ENCODE peak calls at places on chromosome 1, in eight cellular contexts. V is prostate gland, W is stomach, I is ovary, Z is suprapubic skin, T is upper lobe of left lung, J is testis, N is heart left ventricle. P is an unnamed sample.
A peak's percentile ranks its signal among the peaks of the same experiment; 100 is the strongest.

GRCh38 chr1:237789619-237790018 is 101.1 kb downstream of the ZP4 start:
- DNase-seq in V (no peak), W (no peak), I (no peak), Z (no peak), T (no peak), J (no peak), N (no peak), P (no peak)

GRCh38 chr1:85078903-85079302 is 30.6 kb upstream of the MCOLN3 start:
- DNase-seq in V (no peak), W (no peak), I (no peak), Z (no peak), T (no peak), J (no peak), N (no peak), P (no peak)

GRCh38 chr1:93817819-93818569 is 61.0 kb downstream of the DNTTIP2 start:
- DNase-seq in V (no peak), W (no peak), I (no peak), Z (no peak), T (peak; percentile 48), J (no peak), N (no peak), P (peak; percentile 83)

GRCh38 chr1:228009828-228010775 is 3.3 kb downstream of the WNT3A start:
- DNase-seq in V (no peak), W (peak; percentile 25), I (no peak), Z (peak; percentile 72), T (peak; percentile 20), J (no peak), N (no peak), P (peak; percentile 82)

GRCh38 chr1:119611701-119612113 is 36.4 kb downstream of the ZNF697 start:
- DNase-seq in V (peak; percentile 86), W (peak; percentile 94), I (peak; percentile 66), Z (peak; percentile 85), T (peak; percentile 83), J (peak; percentile 87), N (peak; percentile 47), P (peak; percentile 75)

GRCh38 chr1:17128361-17128760 is 9.1 kb upstream of the PADI2 start:
- DNase-seq in V (no peak), W (no peak), I (no peak), Z (no peak), T (no peak), J (no peak), N (no peak), P (no peak)

GRCh38 chr1:109996476-109996875 is 11.9 kb downstream of the AHCYL1 start:
- DNase-seq in V (no peak), W (no peak), I (no peak), Z (no peak), T (no peak), J (no peak), N (no peak), P (no peak)

GRCh38 chr1:156860639-156861423 is at the start of gene NTRK1:
- DNase-seq in V (no peak), W (peak; percentile 29), I (no peak), Z (no peak), T (no peak), J (peak; percentile 66), N (peak; percentile 56), P (no peak)

GRCh38 chr1:44390277-44390676 is 14.8 kb upstream of the RNF220 start:
- DNase-seq in V (no peak), W (no peak), I (no peak), Z (no peak), T (no peak), J (no peak), N (no peak), P (no peak)

GRCh38 chr1:106768501-106768900 is 288.0 kb upstream of the PRMT6 start:
- DNase-seq in V (no peak), W (no peak), I (no peak), Z (no peak), T (no peak), J (no peak), N (no peak), P (no peak)

GRCh38 chr1:25918615-25919014 is 12.4 kb upstream of the STMN1 start:
- DNase-seq in V (no peak), W (no peak), I (no peak), Z (no peak), T (no peak), J (no peak), N (no peak), P (no peak)

GRCh38 chr1:194698908-194699318 is 1512.5 kb upstream of the B3GALT2 start:
- DNase-seq in V (no peak), W (no peak), I (no peak), Z (no peak), T (no peak), J (no peak), N (no peak), P (no peak)

GRCh38 chr1:39261712-39262221 is 57.3 kb downstream of the MACF1 start:
- DNase-seq in V (no peak), W (no peak), I (no peak), Z (no peak), T (no peak), J (no peak), N (no peak), P (no peak)

GRCh38 chr1:230747886-230748800 is 955 bp downstream of the CAPN9 start:
- DNase-seq in V (peak; percentile 48), W (peak; percentile 92), I (no peak), Z (peak; percentile 62), T (no peak), J (no peak), N (no peak), P (no peak)
- TF ChIP-seq POLR2A in V (no peak), W (no peak), I (no peak), Z (no peak), T (no peak), J (no peak), N (no peak), P (no peak)

DNA sequence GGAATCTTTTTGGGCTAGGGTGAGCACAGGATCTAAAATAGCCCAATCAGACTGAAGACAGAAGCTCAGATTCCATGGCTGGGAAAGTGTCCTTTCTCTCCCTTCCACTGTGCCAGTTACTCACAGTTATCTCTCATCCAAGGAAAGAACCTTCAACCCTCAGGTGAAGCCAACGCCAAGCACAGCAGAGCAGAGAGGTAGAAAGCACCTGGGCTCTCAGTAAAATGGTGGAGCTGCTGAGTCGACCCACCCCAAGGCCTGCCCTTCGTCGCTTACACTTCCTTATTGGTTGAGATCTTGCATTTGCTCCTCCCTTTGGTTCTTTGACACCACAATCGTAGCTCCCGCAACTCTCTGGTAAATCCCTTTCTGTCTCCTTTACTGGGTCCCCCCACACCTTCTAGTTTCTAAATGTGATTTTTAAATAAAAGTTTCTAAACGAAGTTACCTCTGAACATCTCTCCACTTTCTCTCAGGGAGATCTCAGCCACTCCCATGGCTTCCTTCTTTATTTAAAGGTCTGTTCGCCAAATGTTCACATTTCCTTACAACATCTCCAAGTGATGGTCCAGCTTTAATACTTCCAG is 27.5 kb upstream of the SLC30A1 start:
- DNase-seq in V (no peak), W (no peak), I (no peak), Z (no peak), T (peak; percentile 52), J (no peak), N (no peak), P (no peak)
- H3K4me3 ChIP-seq in V (no peak overlapping the region), W (no peak overlapping the region), I (no peak overlapping the region), Z (peak overlapping the region; percentile 17), T (no peak overlapping the region), J (no peak overlapping the region), N (no peak overlapping the region), P (no peak overlapping the region)

DNA sequence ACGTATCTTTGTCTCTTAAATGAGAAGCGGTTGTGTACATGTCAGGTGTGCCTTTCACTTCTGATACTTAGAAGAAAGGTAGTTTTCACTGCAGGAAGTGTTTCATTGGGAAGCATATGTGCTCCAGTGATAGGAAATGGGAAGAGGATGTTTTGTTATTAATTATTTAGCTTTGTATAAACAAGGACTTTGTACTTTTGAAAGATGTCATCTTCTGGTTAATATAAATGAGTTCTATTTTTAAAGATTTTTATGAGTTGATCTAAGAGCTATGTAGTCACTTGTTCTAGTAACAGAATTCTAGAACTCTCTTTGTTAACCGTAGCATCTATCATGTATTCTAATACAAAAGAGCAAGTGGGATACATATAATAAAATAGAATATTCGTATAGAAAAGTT is 130.5 kb downstream of the RASAL2 start:
- DNase-seq in V (no peak), W (no peak), I (no peak), Z (no peak), T (no peak), J (no peak), N (no peak), P (no peak)
- TF ChIP-seq CTCF in V (no peak), W (no peak), I (no peak), Z (no peak), T (no peak), J (no peak), N (no peak), P (no peak)

GRCh38 chr1:95852483-95853070 is 618.6 kb downstream of the RWDD3 start:
- DNase-seq in V (no peak), W (no peak), I (no peak), Z (no peak), T (no peak), J (no peak), N (no peak), P (peak; percentile 79)

GRCh38 chr1:95850165-95850649 is 616.2 kb downstream of the RWDD3 start:
- DNase-seq in V (no peak), W (no peak), I (no peak), Z (no peak), T (no peak), J (no peak), N (no peak), P (no peak)

GRCh38 chr1:95850798-95851197 is 616.8 kb downstream of the RWDD3 start:
- DNase-seq in V (no peak), W (no peak), I (no peak), Z (no peak), T (no peak), J (no peak), N (no peak), P (no peak)

DNA sequence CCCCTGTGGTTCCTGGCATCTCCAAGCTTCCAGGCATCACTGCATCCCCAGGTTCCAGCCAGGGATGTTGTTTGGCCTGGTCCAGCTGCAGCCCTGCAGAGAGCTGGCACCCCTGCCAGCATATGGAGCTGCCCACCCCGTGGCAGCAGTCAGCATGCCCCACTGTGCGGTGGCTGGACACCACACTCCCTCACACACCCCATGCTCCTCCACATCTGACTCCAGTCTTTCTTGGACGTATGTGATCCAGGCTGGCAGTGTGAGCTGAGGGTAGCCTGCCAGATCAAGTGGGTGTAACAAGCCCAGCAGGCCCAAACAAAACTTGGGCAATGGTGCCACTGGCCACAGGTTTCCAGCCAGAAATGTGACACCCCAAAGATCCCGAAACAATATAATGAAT is 620.4 kb downstream of the RWDD3 start:
- DNase-seq in V (no peak), W (no peak), I (no peak), Z (no peak), T (no peak), J (no peak), N (no peak), P (no peak)
- TF ChIP-seq POLR2A in V (no peak), W (no peak), I (no peak), Z (no peak), T (no peak), J (no peak), N (no peak), P (no peak)

P was measured in lower leg skin.